ENCODE peak calls at places on chromosomes 4 and X, in five cellular contexts. One of them, this sample, is unnamed.

GRCh38 chr4:121950212-121950679 is 1.6 kb downstream of the TRPC3 start:
- DNase-seq in AG04450: peak
- DNase-seq in hepatocyte: peak
- DNase-seq in cardiac fibroblast: peak
- DNase-seq in HFFc6: peak
- DNase-seq in this sample: peak

GRCh38 chr4:124505211-124505610 is 207.3 kb downstream of the ANKRD50 start:
- DNase-seq in AG04450: no peak
- DNase-seq in hepatocyte: no peak
- DNase-seq in cardiac fibroblast: peak
- DNase-seq in HFFc6: no peak
- DNase-seq in this sample: no peak

GRCh38 chr4:185640809-185641675 is 105.7 kb upstream of the PDLIM3 start:
- DNase-seq in AG04450: peak
- DNase-seq in hepatocyte: peak
- DNase-seq in cardiac fibroblast: peak
- DNase-seq in HFFc6: peak
- DNase-seq in this sample: no peak

GRCh38 chr4:59772740-59773139 is 1427.4 kb upstream of the ADGRL3 start:
- DNase-seq in AG04450: no peak
- DNase-seq in hepatocyte: no peak
- DNase-seq in cardiac fibroblast: no peak
- DNase-seq in HFFc6: no peak
- DNase-seq in this sample: no peak

GRCh38 chr4:81723927-81724587 is 252.3 kb upstream of the RASGEF1B start:
- DNase-seq in AG04450: no peak
- DNase-seq in hepatocyte: peak
- DNase-seq in cardiac fibroblast: peak
- DNase-seq in HFFc6: no peak
- DNase-seq in this sample: no peak

GRCh38 chrX:150211988-150212387 is 151.1 kb upstream of the MAMLD1 start:
- DNase-seq in AG04450: no peak
- DNase-seq in hepatocyte: no peak
- DNase-seq in cardiac fibroblast: no peak
- DNase-seq in HFFc6: peak
- DNase-seq in this sample: no peak

GRCh38 chrX:13647709-13648212 is 5.2 kb upstream of the TCEANC start:
- DNase-seq in AG04450: no peak
- DNase-seq in hepatocyte: peak
- DNase-seq in cardiac fibroblast: peak
- DNase-seq in HFFc6: peak
- DNase-seq in this sample: no peak

GRCh38 chr4:100165809-100166208 is 24.5 kb downstream of the DDIT4L start:
- DNase-seq in AG04450: no peak
- DNase-seq in hepatocyte: no peak
- DNase-seq in cardiac fibroblast: no peak
- DNase-seq in HFFc6: no peak
- DNase-seq in this sample: no peak

GRCh38 chr4:73841243-73841925 is 4.9 kb downstream of the CXCL6 start:
- DNase-seq in AG04450: no peak
- DNase-seq in hepatocyte: no peak
- DNase-seq in cardiac fibroblast: no peak
- DNase-seq in HFFc6: no peak
- DNase-seq in this sample: no peak

GRCh38 chr4:186104895-186105720 is 604 bp downstream of the FAM149A start:
- DNase-seq in AG04450: no peak
- DNase-seq in hepatocyte: peak
- DNase-seq in cardiac fibroblast: no peak
- DNase-seq in HFFc6: no peak
- DNase-seq in this sample: peak

GRCh38 chr4:102139132-102139573 is 206.1 kb downstream of the SLC39A8 start:
- DNase-seq in AG04450: no peak
- DNase-seq in hepatocyte: no peak
- DNase-seq in cardiac fibroblast: peak
- DNase-seq in HFFc6: no peak
- DNase-seq in this sample: no peak

GRCh38 chr4:93384897-93385296 is 443.7 kb upstream of the ATOH1 start:
- DNase-seq in AG04450: no peak
- DNase-seq in hepatocyte: no peak
- DNase-seq in cardiac fibroblast: no peak
- DNase-seq in HFFc6: no peak
- DNase-seq in this sample: no peak

GRCh38 chrX:72030431-72030830 is 101.3 kb downstream of the RTL5 start:
- DNase-seq in AG04450: no peak
- DNase-seq in hepatocyte: no peak
- DNase-seq in cardiac fibroblast: no peak
- DNase-seq in HFFc6: no peak
- DNase-seq in this sample: no peak

GRCh38 chrX:55490974-55491373 is 1.3 kb upstream of the USP51 start:
- DNase-seq in AG04450: no peak
- DNase-seq in hepatocyte: no peak
- DNase-seq in cardiac fibroblast: no peak
- DNase-seq in HFFc6: no peak
- DNase-seq in this sample: no peak

GRCh38 chr4:2386717-2387116 is 31.7 kb downstream of the ZFYVE28 start:
- DNase-seq in AG04450: no peak
- DNase-seq in hepatocyte: no peak
- DNase-seq in cardiac fibroblast: no peak
- DNase-seq in HFFc6: no peak
- DNase-seq in this sample: no peak

GRCh38 chr4:136861081-136861480 is 671.2 kb downstream of the PCDH18 start:
- DNase-seq in AG04450: no peak
- DNase-seq in hepatocyte: no peak
- DNase-seq in cardiac fibroblast: no peak
- DNase-seq in HFFc6: no peak
- DNase-seq in this sample: no peak

GRCh38 chr4:83212041-83212851 is 72.4 kb downstream of the COQ2 start:
- DNase-seq in AG04450: no peak
- DNase-seq in hepatocyte: peak
- DNase-seq in cardiac fibroblast: no peak
- DNase-seq in HFFc6: no peak
- DNase-seq in this sample: no peak

GRCh38 chr4:71333960-71334951 is 4.6 kb upstream of the SLC4A4 start:
- DNase-seq in AG04450: peak
- DNase-seq in hepatocyte: no peak
- DNase-seq in cardiac fibroblast: peak
- DNase-seq in HFFc6: peak
- DNase-seq in this sample: no peak

GRCh38 chrX:22674947-22675346 is 324.8 kb upstream of the DDX53 start:
- DNase-seq in AG04450: no peak
- DNase-seq in hepatocyte: no peak
- DNase-seq in cardiac fibroblast: no peak
- DNase-seq in HFFc6: no peak
- DNase-seq in this sample: no peak

GRCh38 chrX:140672840-140673731 is 36.5 kb upstream of the LINC00632 start:
- DNase-seq in AG04450: no peak
- DNase-seq in hepatocyte: peak
- DNase-seq in cardiac fibroblast: no peak
- DNase-seq in HFFc6: no peak
- DNase-seq in this sample: no peak

GRCh38 chrX:143633530-143634372 is 2.1 kb downstream of the SLITRK4 start:
- DNase-seq in AG04450: no peak
- DNase-seq in hepatocyte: peak
- DNase-seq in cardiac fibroblast: peak
- DNase-seq in HFFc6: no peak
- DNase-seq in this sample: peak

GRCh38 chr4:186296481-186296880 is 30.5 kb downstream of the F11 start:
- DNase-seq in AG04450: no peak
- DNase-seq in hepatocyte: no peak
- DNase-seq in cardiac fibroblast: peak
- DNase-seq in HFFc6: no peak
- DNase-seq in this sample: no peak

GRCh38 chrX:73683236-73683859 is 120.4 kb downstream of the CHIC1 start:
- DNase-seq in AG04450: no peak
- DNase-seq in hepatocyte: no peak
- DNase-seq in cardiac fibroblast: peak
- DNase-seq in HFFc6: peak
- DNase-seq in this sample: no peak

GRCh38 chr4:39422247-39422646 is 15.5 kb downstream of the KLB start:
- DNase-seq in AG04450: no peak
- DNase-seq in hepatocyte: no peak
- DNase-seq in cardiac fibroblast: no peak
- DNase-seq in HFFc6: no peak
- DNase-seq in this sample: no peak

GRCh38 chr4:125639182-125639621 is 324.4 kb downstream of the FAT4 start:
- DNase-seq in AG04450: no peak
- DNase-seq in hepatocyte: peak
- DNase-seq in cardiac fibroblast: peak
- DNase-seq in HFFc6: no peak
- DNase-seq in this sample: no peak

GRCh38 chr4:134777626-134778025 is 576.0 kb upstream of the PABPC4L start:
- DNase-seq in AG04450: no peak
- DNase-seq in hepatocyte: peak
- DNase-seq in cardiac fibroblast: no peak
- DNase-seq in HFFc6: no peak
- DNase-seq in this sample: no peak
- TF ChIP-seq CTCF in AG04450: no peak
- TF ChIP-seq CTCF in hepatocyte: peak
- TF ChIP-seq CTCF in cardiac fibroblast: no peak
- TF ChIP-seq CTCF in HFFc6: peak
- TF ChIP-seq CTCF in this sample: peak

GRCh38 chr4:40623707-40624106 is 6.0 kb downstream of the RBM47 start:
- DNase-seq in AG04450: no peak
- DNase-seq in hepatocyte: no peak
- DNase-seq in cardiac fibroblast: no peak
- DNase-seq in HFFc6: no peak
- DNase-seq in this sample: no peak

GRCh38 chr4:40629401-40630334 is at the start of gene RBM47:
- DNase-seq in AG04450: no peak
- DNase-seq in hepatocyte: peak
- DNase-seq in cardiac fibroblast: peak
- DNase-seq in HFFc6: peak
- DNase-seq in this sample: peak

GRCh38 chr4:40627540-40627939 is 2.1 kb downstream of the RBM47 start:
- DNase-seq in AG04450: no peak
- DNase-seq in hepatocyte: no peak
- DNase-seq in cardiac fibroblast: no peak
- DNase-seq in HFFc6: no peak
- DNase-seq in this sample: no peak

GRCh38 chr4:40628888-40629287 is 776 bp downstream of the RBM47 start:
- DNase-seq in AG04450: no peak
- DNase-seq in hepatocyte: no peak
- DNase-seq in cardiac fibroblast: no peak
- DNase-seq in HFFc6: no peak
- DNase-seq in this sample: no peak

DNA sequence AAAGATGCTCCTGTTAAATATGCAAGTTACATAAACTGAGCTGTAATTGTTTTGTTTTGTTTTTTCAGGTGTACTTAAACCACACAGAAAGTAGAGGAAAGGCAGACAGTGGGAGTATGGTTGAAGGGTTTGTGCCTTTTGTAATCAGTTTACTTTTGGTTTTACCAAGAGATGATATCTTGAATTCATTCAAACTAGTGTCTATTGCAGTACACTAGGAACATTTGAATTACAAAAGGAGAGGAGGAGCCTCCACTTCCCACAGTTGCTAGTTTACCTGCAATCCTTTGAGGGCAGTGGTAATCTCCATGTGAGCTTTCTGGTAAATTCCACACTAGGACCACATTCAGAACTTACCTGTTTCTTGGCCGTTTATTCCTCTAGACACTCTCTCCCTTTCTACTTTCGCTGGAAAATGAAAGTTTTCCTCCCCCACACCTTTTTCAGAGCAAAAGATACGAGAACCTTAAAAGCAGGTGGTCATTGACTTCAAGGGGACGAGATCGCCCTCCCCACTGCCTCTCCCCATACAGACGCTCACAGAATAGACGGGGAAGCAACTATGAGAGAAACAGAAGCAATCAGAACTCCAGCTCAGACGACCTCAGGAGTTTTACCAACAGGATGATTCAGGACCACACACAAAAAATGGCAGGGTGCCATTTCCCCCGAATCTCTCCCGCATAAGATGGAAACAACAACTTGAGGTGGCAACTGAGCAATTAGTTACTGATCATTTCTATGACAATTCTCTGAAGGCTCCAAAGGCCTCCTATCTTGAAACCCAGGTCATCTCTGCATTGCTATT is 3.3 kb downstream of the RBM47 start:
- DNase-seq in AG04450: no peak
- DNase-seq in hepatocyte: no peak
- DNase-seq in cardiac fibroblast: peak
- DNase-seq in HFFc6: peak
- DNase-seq in this sample: no peak
- TF ChIP-seq CTCF in AG04450: no peak
- TF ChIP-seq CTCF in hepatocyte: no peak
- TF ChIP-seq CTCF in cardiac fibroblast: no peak
- TF ChIP-seq CTCF in HFFc6: no peak
- TF ChIP-seq CTCF in this sample: no peak

DNA sequence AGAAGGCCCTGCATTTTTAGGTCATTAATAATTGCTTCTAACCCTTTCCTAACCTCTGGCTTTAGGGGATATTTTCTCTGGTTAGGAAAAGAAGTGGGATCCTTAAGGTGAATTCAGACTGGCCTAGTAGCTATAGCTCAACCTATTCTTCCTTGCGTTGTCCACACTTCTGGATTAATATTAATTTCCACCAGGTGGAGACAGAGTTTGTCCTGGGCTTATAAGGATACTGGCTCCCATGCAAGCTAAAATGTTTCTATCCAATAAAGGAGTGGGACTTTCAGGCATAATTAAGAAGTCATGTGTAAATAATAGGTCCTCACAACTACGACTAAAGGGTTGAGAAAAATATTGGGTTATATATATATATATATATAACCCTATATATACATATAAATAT is 860.0 kb upstream of the POU3F4 start:
- DNase-seq in AG04450: no peak
- DNase-seq in hepatocyte: no peak
- DNase-seq in cardiac fibroblast: no peak
- DNase-seq in HFFc6: no peak
- DNase-seq in this sample: no peak
- TF ChIP-seq CTCF in AG04450: no peak
- TF ChIP-seq CTCF in hepatocyte: peak
- TF ChIP-seq CTCF in cardiac fibroblast: no peak
- TF ChIP-seq CTCF in HFFc6: no peak
- TF ChIP-seq CTCF in this sample: no peak

DNA sequence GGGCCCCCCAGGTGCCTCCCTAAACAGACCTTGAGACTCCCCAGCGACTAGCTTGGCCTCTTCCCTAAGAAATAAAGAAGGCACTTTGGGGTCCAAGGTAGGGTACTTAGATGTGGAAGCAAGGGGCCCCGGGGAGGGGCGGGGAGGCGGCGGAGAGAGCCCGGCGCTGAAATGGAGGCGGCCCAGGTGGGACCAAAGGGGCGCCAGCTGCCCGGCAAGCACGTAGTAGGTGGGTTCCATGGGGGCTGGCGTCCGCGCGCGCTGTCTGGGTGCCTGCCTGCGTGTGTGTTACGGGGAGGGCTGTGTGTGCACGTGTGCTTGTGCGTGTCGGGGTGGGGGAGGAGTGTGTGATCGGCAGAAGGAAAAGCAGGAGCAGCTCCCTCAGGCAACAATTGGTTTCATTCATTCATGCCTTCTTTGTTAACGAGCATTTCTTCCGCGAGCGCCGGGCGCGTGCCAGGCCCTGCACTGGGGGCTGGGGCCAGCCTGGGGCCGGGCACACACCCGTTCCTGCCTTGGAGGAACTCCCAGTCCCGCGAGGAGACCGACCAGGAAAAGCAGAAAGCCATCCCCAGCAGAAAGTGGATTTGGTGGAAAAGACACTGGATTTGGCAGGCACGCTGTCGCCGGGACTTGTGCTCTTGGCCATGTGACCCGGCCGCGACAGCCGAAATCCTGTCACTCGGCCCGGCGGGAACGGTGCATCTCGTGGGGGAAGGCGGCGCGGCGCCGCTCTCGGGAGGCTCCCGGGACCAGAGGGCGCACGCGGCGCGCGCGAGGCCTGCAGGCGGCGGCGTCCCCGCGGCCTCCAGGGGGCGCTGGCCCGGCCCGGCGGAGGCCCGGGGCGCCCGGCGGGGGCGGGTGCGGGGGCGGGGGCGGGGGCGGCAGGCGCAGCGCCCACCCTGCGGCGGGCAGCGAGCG is 3.3 kb upstream of the DUSP9 start:
- DNase-seq in AG04450: no peak
- DNase-seq in hepatocyte: no peak
- DNase-seq in cardiac fibroblast: no peak
- DNase-seq in HFFc6: no peak
- DNase-seq in this sample: no peak
- TF ChIP-seq CTCF in AG04450: no peak
- TF ChIP-seq CTCF in hepatocyte: peak
- TF ChIP-seq CTCF in cardiac fibroblast: no peak
- TF ChIP-seq CTCF in HFFc6: no peak
- TF ChIP-seq CTCF in this sample: peak

This sample was measured in progenitor cell of endocrine pancreas.